ENCODE peak calls at places on chromosomes 16 and 17, in four cellular contexts. Z is neural progenitor cell, X is MCF 10A, O is progenitor cell of endocrine pancreas. U is an unnamed sample.

GRCh38 chr17:3963214-3964201 is 729 bp downstream of the ATP2A3 start:
- DNase-seq in Z (peak), X (no peak), O (no peak), U (no peak)

GRCh38 chr17:82917656-82918345 is 78.0 kb upstream of the ZNF750 start:
- DNase-seq in Z (peak), X (peak), O (no peak), U (no peak)

GRCh38 chr17:71936977-71937376 is 183.8 kb upstream of the SOX9 start:
- DNase-seq in Z (no peak), X (no peak), O (no peak), U (peak)

GRCh38 chr17:15914400-15915165 is 30.3 kb upstream of the ADORA2B start:
- DNase-seq in Z (no peak), X (peak), O (no peak), U (no peak)

GRCh38 chr17:61380836-61381525 is 18.7 kb upstream of the TBX2 start:
- DNase-seq in Z (no peak), X (no peak), O (no peak), U (no peak)

GRCh38 chr17:32487460-32488176 is 825 bp downstream of the CDK5R1 start:
- DNase-seq in Z (peak), X (no peak), O (no peak), U (no peak)

GRCh38 chr16:82138478-82139285 is 31.3 kb downstream of the MPHOSPH6 start:
- DNase-seq in Z (no peak), X (no peak), O (no peak), U (peak)

GRCh38 chr17:21288581-21289017 is 4.1 kb downstream of the MAP2K3 start:
- DNase-seq in Z (no peak), X (no peak), O (no peak), U (no peak)

GRCh38 chr16:75256871-75257343 is 5.5 kb upstream of the BCAR1 start:
- DNase-seq in Z (peak), X (no peak), O (no peak), U (no peak)

GRCh38 chr17:55547027-55547670 is 35.9 kb upstream of the SMIM36 start:
- DNase-seq in Z (no peak), X (no peak), O (no peak), U (no peak)

DNA sequence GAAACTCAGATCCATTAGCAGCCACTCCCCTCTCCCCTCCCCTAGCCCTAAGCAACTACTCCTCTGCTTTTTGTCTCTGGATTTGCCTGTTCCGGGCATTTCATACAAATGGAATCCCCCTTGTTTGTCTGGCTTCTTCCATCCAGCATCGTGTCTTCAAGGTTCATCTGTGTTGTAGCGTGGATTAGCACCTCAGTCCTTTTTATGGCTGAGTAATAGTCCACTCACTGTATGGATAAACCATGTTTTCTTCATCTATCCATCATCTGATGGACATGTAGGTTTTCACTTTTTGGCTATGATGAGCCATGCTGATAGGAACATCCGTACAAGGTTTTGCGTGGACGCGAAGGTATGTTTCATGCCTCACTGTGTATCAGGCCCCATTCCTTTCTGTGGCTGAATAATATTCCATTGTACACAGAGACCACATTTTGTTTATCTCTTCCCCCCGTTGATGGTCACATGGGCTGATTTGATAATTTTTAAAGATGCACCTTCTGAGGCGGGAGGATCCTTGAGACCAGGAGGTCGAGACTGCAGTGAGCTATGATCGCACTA is 8.9 kb upstream of the GSE1 start:
- DNase-seq in Z (no peak), X (no peak), O (no peak), U (no peak)
- TF ChIP-seq CTCF in Z (no peak), X (no peak), O (no peak), U (no peak)

DNA sequence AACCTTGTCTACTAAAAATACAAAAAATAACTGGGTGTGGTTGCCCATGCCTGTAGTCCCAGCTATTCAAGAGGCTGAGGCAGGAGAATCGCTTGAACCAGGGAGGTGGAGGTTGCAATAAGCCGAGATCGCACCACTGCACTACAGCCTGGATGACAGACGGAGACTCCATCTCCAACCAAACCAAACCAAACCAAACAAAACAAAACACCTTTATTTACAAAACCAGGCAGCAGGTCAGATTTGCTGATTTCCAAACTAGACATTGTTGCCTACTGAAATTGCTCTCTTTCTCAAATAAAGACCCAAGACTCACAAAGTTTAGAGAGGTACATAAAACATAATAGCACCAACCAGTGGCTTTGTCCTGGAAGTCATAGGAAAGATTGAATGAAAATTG is 5.7 kb upstream of the TMEM238L start:
- DNase-seq in Z (no peak), X (no peak), O (no peak), U (no peak)
- TF ChIP-seq CTCF in Z (no peak), X (no peak), O (no peak), U (no peak)

GRCh38 chr16:2319606-2320005 is 20.9 kb downstream of the ABCA3 start:
- DNase-seq in Z (no peak), X (no peak), O (no peak), U (no peak)

GRCh38 chr16:2317231-2318020 is 23.1 kb downstream of the ABCA3 start:
- DNase-seq in Z (no peak), X (no peak), O (no peak), U (no peak)
- TF ChIP-seq CTCF in Z (no peak), X (no peak), O (no peak), U (no peak)

GRCh38 chr16:8704098-8704497 is 29.7 kb downstream of the ABAT start:
- DNase-seq in Z (no peak), X (no peak), O (no peak), U (no peak)

GRCh38 chr16:8708546-8708945 is 34.1 kb downstream of the ABAT start:
- DNase-seq in Z (no peak), X (no peak), O (no peak), U (no peak)

GRCh38 chr16:8697965-8698364 is 23.5 kb downstream of the ABAT start:
- DNase-seq in Z (no peak), X (no peak), O (no peak), U (no peak)

DNA sequence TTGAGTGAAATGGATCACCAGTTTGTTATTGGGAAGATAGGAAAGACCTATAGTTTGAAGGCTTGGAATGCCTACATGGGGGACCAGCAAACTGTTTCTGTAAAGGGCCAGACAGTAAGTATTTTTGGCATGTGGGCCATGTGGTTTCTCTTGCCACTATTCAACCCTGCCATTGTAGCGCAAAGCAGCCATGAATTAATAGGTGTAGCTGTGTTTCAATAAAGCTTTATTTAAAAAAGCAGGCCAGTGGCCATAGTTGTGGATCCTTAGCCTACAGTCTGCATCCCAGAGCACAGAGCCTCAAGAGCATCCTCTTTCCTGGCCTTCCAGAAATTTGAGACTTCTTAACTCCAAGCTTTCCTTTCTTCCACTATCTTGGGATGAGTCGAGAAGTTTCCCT is 29.3 kb downstream of the ABAT start:
- DNase-seq in Z (no peak), X (no peak), O (no peak), U (no peak)
- TF ChIP-seq CTCF in Z (no peak), X (no peak), O (no peak), U (no peak)

DNA sequence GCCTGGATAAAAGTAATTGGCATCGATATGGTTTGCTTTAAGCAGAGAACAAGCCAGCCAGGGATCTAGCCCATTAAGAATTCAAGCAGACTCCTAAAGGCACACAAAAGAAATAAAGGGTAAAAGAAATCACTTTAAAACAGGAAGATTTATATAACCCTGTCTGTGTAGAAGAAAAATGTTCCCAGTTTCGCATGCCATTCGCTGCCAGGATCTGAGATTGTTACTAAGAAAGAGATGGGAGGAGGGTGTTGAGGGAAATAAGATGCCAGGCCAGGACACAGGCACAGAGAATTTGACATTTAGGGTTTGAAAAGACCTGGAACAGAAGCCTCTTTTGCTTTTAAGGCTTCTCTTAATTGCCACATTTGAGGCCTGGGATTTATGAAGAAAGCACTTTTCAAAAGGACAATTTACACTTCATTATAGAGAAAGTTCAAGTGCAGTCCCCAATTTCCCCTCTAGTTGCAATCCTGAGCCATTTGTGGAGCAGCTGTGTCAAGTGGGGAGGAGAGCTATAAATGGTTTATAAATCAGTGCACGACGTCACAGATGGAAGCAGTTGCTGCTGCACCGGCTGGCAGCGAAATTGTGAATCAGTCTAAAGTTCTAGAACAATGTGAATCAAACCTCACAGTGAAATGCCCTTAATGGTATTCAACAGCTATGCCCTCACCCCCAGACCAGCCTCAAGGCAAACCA is 26.4 kb upstream of the C16orf87 start:
- DNase-seq in Z (peak), X (peak), O (no peak), U (peak)
- TF ChIP-seq CTCF in Z (peak), X (peak), O (peak), U (peak)

U was measured in RWPE1.